ENCODE peak calls at places on chromosomes 4 and X, in eight cellular contexts. One of them, this sample, is unnamed.
A peak's percentile ranks its signal among the peaks of the same experiment; 100 is the strongest.

GRCh38 chr4:73653695-73654106 is 33.5 kb upstream of the RASSF6 start:
- DNase-seq in NCI-H2029 treated with DMSO at 0.1 percent for 48 hours: peak; percentile 82
- DNase-seq in NCI-H2081 treated with DMSO at 0.1 percent for 48 hours: peak; percentile 65
- DNase-seq in stimulated activated CD4-positive, alpha-beta T cell treated with anti-CD3 and anti-CD28 coated beads, Interleukin-15, amount 100 ng/mL, for 48 hours: no peak
- DNase-seq in GM04503: no peak
- DNase-seq in tibial nerve: peak; percentile 11
- DNase-seq in stimulated activated CD8-positive, alpha-beta memory T cell treated with anti-CD3 and anti-CD28 coated beads, Interleukin-7, amount 100 ng/mL, for 1 hour: no peak
- DNase-seq in activated T-cell treated with anti-CD3 and anti-CD28 coated beads for 1 hour: peak; percentile 0
- DNase-seq in this sample: peak; percentile 39

GRCh38 chr4:165325732-165326512 is 1.5 kb upstream of the MSMO1 start:
- DNase-seq in NCI-H2081 treated with DMSO at 0.1 percent for 48 hours: no peak
- DNase-seq in GM04503: peak; percentile 34
- DNase-seq in stimulated activated CD4-positive, alpha-beta T cell treated with anti-CD3 and anti-CD28 coated beads, Interleukin-15, amount 100 ng/mL, for 48 hours: no peak
- DNase-seq in tibial nerve: no peak
- DNase-seq in stimulated activated CD8-positive, alpha-beta memory T cell treated with anti-CD3 and anti-CD28 coated beads, Interleukin-7, amount 100 ng/mL, for 1 hour: no peak
- DNase-seq in activated T-cell treated with anti-CD3 and anti-CD28 coated beads for 1 hour: no peak
- DNase-seq in NCI-H2029 treated with DMSO at 0.1 percent for 48 hours: no peak
- DNase-seq in this sample: no peak

GRCh38 chr4:136078971-136079370 is 1453.3 kb downstream of the PCDH18 start:
- DNase-seq in NCI-H2081 treated with DMSO at 0.1 percent for 48 hours: no peak
- DNase-seq in GM04503: no peak
- DNase-seq in NCI-H2029 treated with DMSO at 0.1 percent for 48 hours: no peak
- DNase-seq in activated T-cell treated with anti-CD3 and anti-CD28 coated beads for 1 hour: no peak
- DNase-seq in tibial nerve: no peak
- DNase-seq in stimulated activated CD4-positive, alpha-beta T cell treated with anti-CD3 and anti-CD28 coated beads, Interleukin-15, amount 100 ng/mL, for 48 hours: no peak
- DNase-seq in stimulated activated CD8-positive, alpha-beta memory T cell treated with anti-CD3 and anti-CD28 coated beads, Interleukin-7, amount 100 ng/mL, for 1 hour: no peak
- DNase-seq in this sample: no peak

GRCh38 chrX:20515841-20516461 is 249.2 kb upstream of the RPS6KA3 start:
- DNase-seq in NCI-H2081 treated with DMSO at 0.1 percent for 48 hours: no peak
- DNase-seq in NCI-H2029 treated with DMSO at 0.1 percent for 48 hours: no peak
- DNase-seq in activated T-cell treated with anti-CD3 and anti-CD28 coated beads for 1 hour: no peak
- DNase-seq in GM04503: peak; percentile 58
- DNase-seq in stimulated activated CD8-positive, alpha-beta memory T cell treated with anti-CD3 and anti-CD28 coated beads, Interleukin-7, amount 100 ng/mL, for 1 hour: no peak
- DNase-seq in stimulated activated CD4-positive, alpha-beta T cell treated with anti-CD3 and anti-CD28 coated beads, Interleukin-15, amount 100 ng/mL, for 48 hours: no peak
- DNase-seq in tibial nerve: no peak
- DNase-seq in this sample: peak; percentile 49

GRCh38 chr4:121950680-121951569 is 935 bp downstream of the TRPC3 start:
- DNase-seq in GM04503: no peak
- DNase-seq in stimulated activated CD4-positive, alpha-beta T cell treated with anti-CD3 and anti-CD28 coated beads, Interleukin-15, amount 100 ng/mL, for 48 hours: peak; percentile 7
- DNase-seq in NCI-H2081 treated with DMSO at 0.1 percent for 48 hours: no peak
- DNase-seq in stimulated activated CD8-positive, alpha-beta memory T cell treated with anti-CD3 and anti-CD28 coated beads, Interleukin-7, amount 100 ng/mL, for 1 hour: no peak
- DNase-seq in activated T-cell treated with anti-CD3 and anti-CD28 coated beads for 1 hour: peak; percentile 4
- DNase-seq in NCI-H2029 treated with DMSO at 0.1 percent for 48 hours: no peak
- DNase-seq in tibial nerve: peak; percentile 16
- DNase-seq in this sample: peak; percentile 37

GRCh38 chr4:98605216-98605615 is 53.2 kb downstream of the TSPAN5 start:
- DNase-seq in NCI-H2081 treated with DMSO at 0.1 percent for 48 hours: no peak
- DNase-seq in activated T-cell treated with anti-CD3 and anti-CD28 coated beads for 1 hour: no peak
- DNase-seq in stimulated activated CD4-positive, alpha-beta T cell treated with anti-CD3 and anti-CD28 coated beads, Interleukin-15, amount 100 ng/mL, for 48 hours: no peak
- DNase-seq in stimulated activated CD8-positive, alpha-beta memory T cell treated with anti-CD3 and anti-CD28 coated beads, Interleukin-7, amount 100 ng/mL, for 1 hour: no peak
- DNase-seq in tibial nerve: no peak
- DNase-seq in GM04503: no peak
- DNase-seq in NCI-H2029 treated with DMSO at 0.1 percent for 48 hours: no peak
- DNase-seq in this sample: no peak

GRCh38 chrX:97366246-97366645 is 482.5 kb downstream of the RPA4 start:
- DNase-seq in stimulated activated CD8-positive, alpha-beta memory T cell treated with anti-CD3 and anti-CD28 coated beads, Interleukin-7, amount 100 ng/mL, for 1 hour: no peak
- DNase-seq in tibial nerve: no peak
- DNase-seq in activated T-cell treated with anti-CD3 and anti-CD28 coated beads for 1 hour: no peak
- DNase-seq in NCI-H2081 treated with DMSO at 0.1 percent for 48 hours: no peak
- DNase-seq in stimulated activated CD4-positive, alpha-beta T cell treated with anti-CD3 and anti-CD28 coated beads, Interleukin-15, amount 100 ng/mL, for 48 hours: no peak
- DNase-seq in NCI-H2029 treated with DMSO at 0.1 percent for 48 hours: no peak
- DNase-seq in GM04503: no peak
- DNase-seq in this sample: no peak

GRCh38 chr4:182724414-182724813 is 192.8 kb downstream of the DCTD start:
- DNase-seq in tibial nerve: no peak
- DNase-seq in NCI-H2029 treated with DMSO at 0.1 percent for 48 hours: no peak
- DNase-seq in stimulated activated CD4-positive, alpha-beta T cell treated with anti-CD3 and anti-CD28 coated beads, Interleukin-15, amount 100 ng/mL, for 48 hours: no peak
- DNase-seq in NCI-H2081 treated with DMSO at 0.1 percent for 48 hours: peak; percentile 79
- DNase-seq in GM04503: peak; percentile 41
- DNase-seq in activated T-cell treated with anti-CD3 and anti-CD28 coated beads for 1 hour: no peak
- DNase-seq in stimulated activated CD8-positive, alpha-beta memory T cell treated with anti-CD3 and anti-CD28 coated beads, Interleukin-7, amount 100 ng/mL, for 1 hour: no peak
- DNase-seq in this sample: no peak

GRCh38 chr4:47913858-47914218 is 545 bp downstream of the NFXL1 start:
- DNase-seq in stimulated activated CD8-positive, alpha-beta memory T cell treated with anti-CD3 and anti-CD28 coated beads, Interleukin-7, amount 100 ng/mL, for 1 hour: no peak
- DNase-seq in NCI-H2029 treated with DMSO at 0.1 percent for 48 hours: no peak
- DNase-seq in NCI-H2081 treated with DMSO at 0.1 percent for 48 hours: no peak
- DNase-seq in stimulated activated CD4-positive, alpha-beta T cell treated with anti-CD3 and anti-CD28 coated beads, Interleukin-15, amount 100 ng/mL, for 48 hours: peak; percentile 22
- DNase-seq in GM04503: no peak
- DNase-seq in activated T-cell treated with anti-CD3 and anti-CD28 coated beads for 1 hour: peak; percentile 12
- DNase-seq in tibial nerve: no peak
- DNase-seq in this sample: no peak

GRCh38 chr4:79141530-79141929 is 184.3 kb downstream of the NAA11 start:
- DNase-seq in NCI-H2081 treated with DMSO at 0.1 percent for 48 hours: no peak
- DNase-seq in NCI-H2029 treated with DMSO at 0.1 percent for 48 hours: no peak
- DNase-seq in tibial nerve: no peak
- DNase-seq in stimulated activated CD8-positive, alpha-beta memory T cell treated with anti-CD3 and anti-CD28 coated beads, Interleukin-7, amount 100 ng/mL, for 1 hour: no peak
- DNase-seq in stimulated activated CD4-positive, alpha-beta T cell treated with anti-CD3 and anti-CD28 coated beads, Interleukin-15, amount 100 ng/mL, for 48 hours: no peak
- DNase-seq in GM04503: no peak
- DNase-seq in activated T-cell treated with anti-CD3 and anti-CD28 coated beads for 1 hour: no peak
- DNase-seq in this sample: no peak

GRCh38 chr4:3365871-3366842 is 73.3 kb downstream of the RGS12 start:
- DNase-seq in stimulated activated CD8-positive, alpha-beta memory T cell treated with anti-CD3 and anti-CD28 coated beads, Interleukin-7, amount 100 ng/mL, for 1 hour: no peak
- DNase-seq in GM04503: no peak
- DNase-seq in tibial nerve: no peak
- DNase-seq in stimulated activated CD4-positive, alpha-beta T cell treated with anti-CD3 and anti-CD28 coated beads, Interleukin-15, amount 100 ng/mL, for 48 hours: no peak
- DNase-seq in activated T-cell treated with anti-CD3 and anti-CD28 coated beads for 1 hour: no peak
- DNase-seq in NCI-H2029 treated with DMSO at 0.1 percent for 48 hours: no peak
- DNase-seq in NCI-H2081 treated with DMSO at 0.1 percent for 48 hours: no peak
- DNase-seq in this sample: no peak

GRCh38 chr4:101258782-101259353 is 88.5 kb downstream of the PPP3CA start:
- DNase-seq in NCI-H2029 treated with DMSO at 0.1 percent for 48 hours: no peak
- DNase-seq in activated T-cell treated with anti-CD3 and anti-CD28 coated beads for 1 hour: no peak
- DNase-seq in stimulated activated CD4-positive, alpha-beta T cell treated with anti-CD3 and anti-CD28 coated beads, Interleukin-15, amount 100 ng/mL, for 48 hours: no peak
- DNase-seq in tibial nerve: no peak
- DNase-seq in NCI-H2081 treated with DMSO at 0.1 percent for 48 hours: no peak
- DNase-seq in GM04503: peak; percentile 23
- DNase-seq in stimulated activated CD8-positive, alpha-beta memory T cell treated with anti-CD3 and anti-CD28 coated beads, Interleukin-7, amount 100 ng/mL, for 1 hour: no peak
- DNase-seq in this sample: no peak

GRCh38 chr4:40480291-40480690 is 145.2 kb downstream of the CHRNA9 start:
- DNase-seq in NCI-H2029 treated with DMSO at 0.1 percent for 48 hours: no peak
- DNase-seq in NCI-H2081 treated with DMSO at 0.1 percent for 48 hours: no peak
- DNase-seq in activated T-cell treated with anti-CD3 and anti-CD28 coated beads for 1 hour: no peak
- DNase-seq in stimulated activated CD4-positive, alpha-beta T cell treated with anti-CD3 and anti-CD28 coated beads, Interleukin-15, amount 100 ng/mL, for 48 hours: no peak
- DNase-seq in tibial nerve: no peak
- DNase-seq in GM04503: no peak
- DNase-seq in stimulated activated CD8-positive, alpha-beta memory T cell treated with anti-CD3 and anti-CD28 coated beads, Interleukin-7, amount 100 ng/mL, for 1 hour: no peak
- DNase-seq in this sample: no peak

GRCh38 chr4:4659871-4660651 is 118.2 kb upstream of the STX18 start:
- DNase-seq in NCI-H2081 treated with DMSO at 0.1 percent for 48 hours: no peak
- DNase-seq in tibial nerve: no peak
- DNase-seq in NCI-H2029 treated with DMSO at 0.1 percent for 48 hours: no peak
- DNase-seq in activated T-cell treated with anti-CD3 and anti-CD28 coated beads for 1 hour: no peak
- DNase-seq in stimulated activated CD4-positive, alpha-beta T cell treated with anti-CD3 and anti-CD28 coated beads, Interleukin-15, amount 100 ng/mL, for 48 hours: no peak
- DNase-seq in GM04503: peak; percentile 70
- DNase-seq in stimulated activated CD8-positive, alpha-beta memory T cell treated with anti-CD3 and anti-CD28 coated beads, Interleukin-7, amount 100 ng/mL, for 1 hour: no peak
- DNase-seq in this sample: no peak

GRCh38 chr4:7399433-7400234 is 35.1 kb downstream of the PSAPL1 start:
- DNase-seq in NCI-H2029 treated with DMSO at 0.1 percent for 48 hours: no peak
- DNase-seq in activated T-cell treated with anti-CD3 and anti-CD28 coated beads for 1 hour: no peak
- DNase-seq in NCI-H2081 treated with DMSO at 0.1 percent for 48 hours: no peak
- DNase-seq in stimulated activated CD4-positive, alpha-beta T cell treated with anti-CD3 and anti-CD28 coated beads, Interleukin-15, amount 100 ng/mL, for 48 hours: no peak
- DNase-seq in GM04503: no peak
- DNase-seq in stimulated activated CD8-positive, alpha-beta memory T cell treated with anti-CD3 and anti-CD28 coated beads, Interleukin-7, amount 100 ng/mL, for 1 hour: no peak
- DNase-seq in tibial nerve: no peak
- DNase-seq in this sample: no peak

GRCh38 chrX:151505796-151506195 is 57.7 kb upstream of the PASD1 start:
- DNase-seq in NCI-H2081 treated with DMSO at 0.1 percent for 48 hours: no peak
- DNase-seq in activated T-cell treated with anti-CD3 and anti-CD28 coated beads for 1 hour: no peak
- DNase-seq in tibial nerve: peak; percentile 9
- DNase-seq in stimulated activated CD4-positive, alpha-beta T cell treated with anti-CD3 and anti-CD28 coated beads, Interleukin-15, amount 100 ng/mL, for 48 hours: no peak
- DNase-seq in GM04503: peak; percentile 0
- DNase-seq in stimulated activated CD8-positive, alpha-beta memory T cell treated with anti-CD3 and anti-CD28 coated beads, Interleukin-7, amount 100 ng/mL, for 1 hour: no peak
- DNase-seq in NCI-H2029 treated with DMSO at 0.1 percent for 48 hours: no peak
- DNase-seq in this sample: no peak

GRCh38 chrX:150544222-150544787 is 24.1 kb upstream of the MTM1 start:
- DNase-seq in NCI-H2029 treated with DMSO at 0.1 percent for 48 hours: no peak
- DNase-seq in NCI-H2081 treated with DMSO at 0.1 percent for 48 hours: no peak
- DNase-seq in GM04503: no peak
- DNase-seq in activated T-cell treated with anti-CD3 and anti-CD28 coated beads for 1 hour: no peak
- DNase-seq in tibial nerve: no peak
- DNase-seq in stimulated activated CD8-positive, alpha-beta memory T cell treated with anti-CD3 and anti-CD28 coated beads, Interleukin-7, amount 100 ng/mL, for 1 hour: no peak
- DNase-seq in stimulated activated CD4-positive, alpha-beta T cell treated with anti-CD3 and anti-CD28 coated beads, Interleukin-15, amount 100 ng/mL, for 48 hours: no peak
- DNase-seq in this sample: no peak

GRCh38 chr4:15186149-15186548 is 183.9 kb downstream of the CPEB2 start:
- DNase-seq in NCI-H2029 treated with DMSO at 0.1 percent for 48 hours: no peak
- DNase-seq in activated T-cell treated with anti-CD3 and anti-CD28 coated beads for 1 hour: no peak
- DNase-seq in stimulated activated CD4-positive, alpha-beta T cell treated with anti-CD3 and anti-CD28 coated beads, Interleukin-15, amount 100 ng/mL, for 48 hours: no peak
- DNase-seq in tibial nerve: no peak
- DNase-seq in GM04503: no peak
- DNase-seq in NCI-H2081 treated with DMSO at 0.1 percent for 48 hours: no peak
- DNase-seq in stimulated activated CD8-positive, alpha-beta memory T cell treated with anti-CD3 and anti-CD28 coated beads, Interleukin-7, amount 100 ng/mL, for 1 hour: no peak
- DNase-seq in this sample: no peak

GRCh38 chr4:52059372-52059771 is 8.3 kb downstream of the SPATA18 start:
- DNase-seq in activated T-cell treated with anti-CD3 and anti-CD28 coated beads for 1 hour: no peak
- DNase-seq in stimulated activated CD4-positive, alpha-beta T cell treated with anti-CD3 and anti-CD28 coated beads, Interleukin-15, amount 100 ng/mL, for 48 hours: no peak
- DNase-seq in NCI-H2081 treated with DMSO at 0.1 percent for 48 hours: no peak
- DNase-seq in stimulated activated CD8-positive, alpha-beta memory T cell treated with anti-CD3 and anti-CD28 coated beads, Interleukin-7, amount 100 ng/mL, for 1 hour: no peak
- DNase-seq in GM04503: peak; percentile 45
- DNase-seq in tibial nerve: peak; percentile 41
- DNase-seq in NCI-H2029 treated with DMSO at 0.1 percent for 48 hours: no peak
- DNase-seq in this sample: no peak

GRCh38 chrX:130130990-130131389 is 20.7 kb upstream of the ELF4 start:
- DNase-seq in NCI-H2081 treated with DMSO at 0.1 percent for 48 hours: no peak
- DNase-seq in activated T-cell treated with anti-CD3 and anti-CD28 coated beads for 1 hour: no peak
- DNase-seq in stimulated activated CD4-positive, alpha-beta T cell treated with anti-CD3 and anti-CD28 coated beads, Interleukin-15, amount 100 ng/mL, for 48 hours: no peak
- DNase-seq in tibial nerve: no peak
- DNase-seq in NCI-H2029 treated with DMSO at 0.1 percent for 48 hours: no peak
- DNase-seq in GM04503: no peak
- DNase-seq in stimulated activated CD8-positive, alpha-beta memory T cell treated with anti-CD3 and anti-CD28 coated beads, Interleukin-7, amount 100 ng/mL, for 1 hour: no peak
- DNase-seq in this sample: no peak

GRCh38 chrX:20522420-20522819 is 255.7 kb upstream of the RPS6KA3 start:
- DNase-seq in tibial nerve: no peak
- DNase-seq in stimulated activated CD4-positive, alpha-beta T cell treated with anti-CD3 and anti-CD28 coated beads, Interleukin-15, amount 100 ng/mL, for 48 hours: no peak
- DNase-seq in GM04503: no peak
- DNase-seq in NCI-H2029 treated with DMSO at 0.1 percent for 48 hours: no peak
- DNase-seq in stimulated activated CD8-positive, alpha-beta memory T cell treated with anti-CD3 and anti-CD28 coated beads, Interleukin-7, amount 100 ng/mL, for 1 hour: no peak
- DNase-seq in NCI-H2081 treated with DMSO at 0.1 percent for 48 hours: no peak
- DNase-seq in activated T-cell treated with anti-CD3 and anti-CD28 coated beads for 1 hour: no peak
- DNase-seq in this sample: no peak

GRCh38 chrX:74449322-74449936 is 28.1 kb downstream of the SLC16A2 start:
- DNase-seq in tibial nerve: no peak
- DNase-seq in GM04503: no peak
- DNase-seq in activated T-cell treated with anti-CD3 and anti-CD28 coated beads for 1 hour: peak; percentile 3
- DNase-seq in stimulated activated CD8-positive, alpha-beta memory T cell treated with anti-CD3 and anti-CD28 coated beads, Interleukin-7, amount 100 ng/mL, for 1 hour: no peak
- DNase-seq in NCI-H2029 treated with DMSO at 0.1 percent for 48 hours: no peak
- DNase-seq in NCI-H2081 treated with DMSO at 0.1 percent for 48 hours: no peak
- DNase-seq in stimulated activated CD4-positive, alpha-beta T cell treated with anti-CD3 and anti-CD28 coated beads, Interleukin-15, amount 100 ng/mL, for 48 hours: no peak
- DNase-seq in this sample: no peak

GRCh38 chrX:122504026-122504425 is 680.1 kb upstream of the GRIA3 start:
- DNase-seq in tibial nerve: no peak
- DNase-seq in NCI-H2081 treated with DMSO at 0.1 percent for 48 hours: no peak
- DNase-seq in GM04503: no peak
- DNase-seq in stimulated activated CD8-positive, alpha-beta memory T cell treated with anti-CD3 and anti-CD28 coated beads, Interleukin-7, amount 100 ng/mL, for 1 hour: no peak
- DNase-seq in stimulated activated CD4-positive, alpha-beta T cell treated with anti-CD3 and anti-CD28 coated beads, Interleukin-15, amount 100 ng/mL, for 48 hours: no peak
- DNase-seq in activated T-cell treated with anti-CD3 and anti-CD28 coated beads for 1 hour: no peak
- DNase-seq in NCI-H2029 treated with DMSO at 0.1 percent for 48 hours: no peak
- DNase-seq in this sample: no peak

GRCh38 chr4:147347217-147347616 is 133.7 kb upstream of the EDNRA start:
- DNase-seq in NCI-H2029 treated with DMSO at 0.1 percent for 48 hours: no peak
- DNase-seq in GM04503: no peak
- DNase-seq in stimulated activated CD8-positive, alpha-beta memory T cell treated with anti-CD3 and anti-CD28 coated beads, Interleukin-7, amount 100 ng/mL, for 1 hour: no peak
- DNase-seq in tibial nerve: no peak
- DNase-seq in stimulated activated CD4-positive, alpha-beta T cell treated with anti-CD3 and anti-CD28 coated beads, Interleukin-15, amount 100 ng/mL, for 48 hours: no peak
- DNase-seq in activated T-cell treated with anti-CD3 and anti-CD28 coated beads for 1 hour: no peak
- DNase-seq in NCI-H2081 treated with DMSO at 0.1 percent for 48 hours: no peak
- DNase-seq in this sample: no peak

GRCh38 chr4:112145820-112146813 is 863 bp downstream of the FAM241A start:
- DNase-seq in stimulated activated CD8-positive, alpha-beta memory T cell treated with anti-CD3 and anti-CD28 coated beads, Interleukin-7, amount 100 ng/mL, for 1 hour: peak; percentile 25
- DNase-seq in NCI-H2029 treated with DMSO at 0.1 percent for 48 hours: no peak
- DNase-seq in NCI-H2081 treated with DMSO at 0.1 percent for 48 hours: no peak
- DNase-seq in GM04503: peak; percentile 9
- DNase-seq in stimulated activated CD4-positive, alpha-beta T cell treated with anti-CD3 and anti-CD28 coated beads, Interleukin-15, amount 100 ng/mL, for 48 hours: peak; percentile 70
- DNase-seq in tibial nerve: peak; percentile 18
- DNase-seq in activated T-cell treated with anti-CD3 and anti-CD28 coated beads for 1 hour: peak; percentile 44
- DNase-seq in this sample: peak; percentile 77

GRCh38 chrX:1658083-1658463 is 43.2 kb downstream of the ASMT start:
- DNase-seq in GM04503: no peak
- DNase-seq in NCI-H2029 treated with DMSO at 0.1 percent for 48 hours: no peak
- DNase-seq in NCI-H2081 treated with DMSO at 0.1 percent for 48 hours: no peak
- DNase-seq in activated T-cell treated with anti-CD3 and anti-CD28 coated beads for 1 hour: no peak
- DNase-seq in tibial nerve: no peak
- DNase-seq in stimulated activated CD4-positive, alpha-beta T cell treated with anti-CD3 and anti-CD28 coated beads, Interleukin-15, amount 100 ng/mL, for 48 hours: no peak
- DNase-seq in stimulated activated CD8-positive, alpha-beta memory T cell treated with anti-CD3 and anti-CD28 coated beads, Interleukin-7, amount 100 ng/mL, for 1 hour: no peak
- DNase-seq in this sample: no peak

GRCh38 chrX:154325541-154325940 is 29.9 kb downstream of the TKTL1 start:
- DNase-seq in tibial nerve: no peak
- DNase-seq in stimulated activated CD4-positive, alpha-beta T cell treated with anti-CD3 and anti-CD28 coated beads, Interleukin-15, amount 100 ng/mL, for 48 hours: no peak
- DNase-seq in GM04503: no peak
- DNase-seq in activated T-cell treated with anti-CD3 and anti-CD28 coated beads for 1 hour: no peak
- DNase-seq in NCI-H2081 treated with DMSO at 0.1 percent for 48 hours: no peak
- DNase-seq in stimulated activated CD8-positive, alpha-beta memory T cell treated with anti-CD3 and anti-CD28 coated beads, Interleukin-7, amount 100 ng/mL, for 1 hour: no peak
- DNase-seq in NCI-H2029 treated with DMSO at 0.1 percent for 48 hours: no peak
- DNase-seq in this sample: no peak

This sample was measured in GM06990.